ENCODE peak calls at places on chromosomes 16 and 17, in five cellular contexts. Z, M, V, L and B are unnamed samples.

GRCh38 chr17:74005790-74006189 is 197.7 kb upstream of the RPL38 start:
- DNase-seq in L (no peak), Z (no peak), M (no peak), V (no peak), B (no peak)

GRCh38 chr16:29805232-29806095 is 865 bp upstream of the MAZ start:
- DNase-seq in V (peak), L (peak), M (peak), Z (peak), B (peak)

GRCh38 chr17:75783069-75783783 is 1.4 kb upstream of the UNK start:
- DNase-seq in L (peak), V (no peak), M (no peak), Z (no peak), B (no peak)

GRCh38 chr17:40617678-40618240 is 29.9 kb downstream of the SMARCE1 start:
- DNase-seq in Z (no peak), M (no peak), V (no peak), L (no peak), B (no peak)

GRCh38 chr16:15811778-15812750 is 44.8 kb downstream of the MYH11 start:
- DNase-seq in L (peak), M (no peak), V (peak), Z (peak), B (no peak)

GRCh38 chr16:81415757-81416156 is 28.9 kb upstream of the CMIP start:
- DNase-seq in Z (no peak), L (no peak), M (no peak), V (no peak), B (no peak)

GRCh38 chr16:66189951-66190350 is 176.5 kb upstream of the CDH5 start:
- DNase-seq in M (no peak), L (peak), Z (peak), V (no peak), B (no peak)

GRCh38 chr16:5480796-5481195 is 383.2 kb upstream of the EEF2KMT start:
- DNase-seq in Z (no peak), V (no peak), L (no peak), M (no peak), B (no peak)

GRCh38 chr17:77493238-77493812 is 352.6 kb downstream of the SEC14L1 start:
- DNase-seq in Z (no peak), L (no peak), V (no peak), M (no peak), B (no peak)